ENCODE peak calls at places on chromosome 22, in eight cellular contexts. One of them, this sample, is unnamed.

GRCh38 chr22:23073506-23074229 is 3.3 kb downstream of the GNAZ start:
- DNase-seq in fibroblast of villous mesenchyme: no peak
- DNase-seq in GM12892: no peak
- DNase-seq in KG1: no peak
- DNase-seq in type B pancreatic cell: no peak
- DNase-seq in HEK293T: no peak
- DNase-seq in NCI-H345: no peak
- DNase-seq in CD4-positive, alpha-beta memory T cell: no peak
- DNase-seq in this sample: no peak

GRCh38 chr22:36244522-36245391 is 5.4 kb upstream of the APOL2 start:
- DNase-seq in fibroblast of villous mesenchyme: no peak
- DNase-seq in GM12892: no peak
- DNase-seq in KG1: no peak
- DNase-seq in type B pancreatic cell: no peak
- DNase-seq in HEK293T: no peak
- DNase-seq in NCI-H345: no peak
- DNase-seq in CD4-positive, alpha-beta memory T cell: no peak
- DNase-seq in this sample: no peak

GRCh38 chr22:25048659-25049657 is 96.4 kb downstream of the KIAA1671 start:
- DNase-seq in fibroblast of villous mesenchyme: peak
- DNase-seq in GM12892: peak
- DNase-seq in KG1: peak
- DNase-seq in type B pancreatic cell: no peak
- DNase-seq in HEK293T: peak
- DNase-seq in NCI-H345: peak
- DNase-seq in CD4-positive, alpha-beta memory T cell: peak
- DNase-seq in this sample: peak

GRCh38 chr22:43349636-43350035 is 6.5 kb upstream of the SCUBE1 start:
- DNase-seq in fibroblast of villous mesenchyme: no peak
- DNase-seq in GM12892: no peak
- DNase-seq in KG1: no peak
- DNase-seq in type B pancreatic cell: no peak
- DNase-seq in HEK293T: no peak
- DNase-seq in NCI-H345: no peak
- DNase-seq in CD4-positive, alpha-beta memory T cell: no peak
- DNase-seq in this sample: no peak

GRCh38 chr22:42078469-42079318 is 806 bp upstream of the SMDT1 start:
- DNase-seq in fibroblast of villous mesenchyme: peak
- DNase-seq in GM12892: peak
- DNase-seq in KG1: no peak
- DNase-seq in type B pancreatic cell: no peak
- DNase-seq in HEK293T: peak
- DNase-seq in NCI-H345: no peak
- DNase-seq in CD4-positive, alpha-beta memory T cell: no peak
- DNase-seq in this sample: no peak

GRCh38 chr22:33706100-33706499 is 214.2 kb downstream of the LARGE1 start:
- DNase-seq in fibroblast of villous mesenchyme: no peak
- DNase-seq in GM12892: no peak
- DNase-seq in KG1: no peak
- DNase-seq in type B pancreatic cell: no peak
- DNase-seq in HEK293T: no peak
- DNase-seq in NCI-H345: no peak
- DNase-seq in CD4-positive, alpha-beta memory T cell: no peak
- DNase-seq in this sample: no peak

GRCh38 chr22:41915035-41915782 is at the start of gene SHISA8:
- DNase-seq in fibroblast of villous mesenchyme: peak
- DNase-seq in GM12892: peak
- DNase-seq in KG1: no peak
- DNase-seq in type B pancreatic cell: no peak
- DNase-seq in HEK293T: peak
- DNase-seq in NCI-H345: no peak
- DNase-seq in CD4-positive, alpha-beta memory T cell: peak
- DNase-seq in this sample: no peak

GRCh38 chr22:23263651-23264555 is 83.6 kb downstream of the BCR start:
- DNase-seq in fibroblast of villous mesenchyme: no peak
- DNase-seq in GM12892: no peak
- DNase-seq in KG1: no peak
- DNase-seq in type B pancreatic cell: no peak
- DNase-seq in HEK293T: no peak
- DNase-seq in NCI-H345: no peak
- DNase-seq in CD4-positive, alpha-beta memory T cell: peak
- DNase-seq in this sample: no peak

GRCh38 chr22:44611880-44612496 is 90.0 kb upstream of the PRR5 start:
- DNase-seq in fibroblast of villous mesenchyme: no peak
- DNase-seq in GM12892: no peak
- DNase-seq in KG1: no peak
- DNase-seq in type B pancreatic cell: no peak
- DNase-seq in HEK293T: no peak
- DNase-seq in NCI-H345: no peak
- DNase-seq in CD4-positive, alpha-beta memory T cell: no peak
- DNase-seq in this sample: no peak

GRCh38 chr22:19039796-19040580 is 82.2 kb downstream of the DGCR2 start:
- DNase-seq in fibroblast of villous mesenchyme: no peak
- DNase-seq in GM12892: no peak
- DNase-seq in KG1: no peak
- DNase-seq in type B pancreatic cell: no peak
- DNase-seq in HEK293T: no peak
- DNase-seq in NCI-H345: no peak
- DNase-seq in CD4-positive, alpha-beta memory T cell: no peak
- DNase-seq in this sample: no peak

GRCh38 chr22:27628341-27628740 is 173.2 kb downstream of the MN1 start:
- DNase-seq in fibroblast of villous mesenchyme: no peak
- DNase-seq in GM12892: no peak
- DNase-seq in KG1: no peak
- DNase-seq in type B pancreatic cell: no peak
- DNase-seq in HEK293T: no peak
- DNase-seq in NCI-H345: no peak
- DNase-seq in CD4-positive, alpha-beta memory T cell: no peak
- DNase-seq in this sample: no peak

GRCh38 chr22:25095869-25096268 is 103.8 kb upstream of the CRYBB3 start:
- DNase-seq in fibroblast of villous mesenchyme: no peak
- DNase-seq in GM12892: no peak
- DNase-seq in KG1: no peak
- DNase-seq in type B pancreatic cell: no peak
- DNase-seq in HEK293T: no peak
- DNase-seq in NCI-H345: no peak
- DNase-seq in CD4-positive, alpha-beta memory T cell: no peak
- DNase-seq in this sample: no peak

GRCh38 chr22:25514436-25514835 is 50.0 kb upstream of the GRK3 start:
- DNase-seq in fibroblast of villous mesenchyme: no peak
- DNase-seq in GM12892: no peak
- DNase-seq in KG1: no peak
- DNase-seq in type B pancreatic cell: no peak
- DNase-seq in HEK293T: no peak
- DNase-seq in NCI-H345: no peak
- DNase-seq in CD4-positive, alpha-beta memory T cell: no peak
- DNase-seq in this sample: no peak

GRCh38 chr22:18035740-18036139 is 11.4 kb upstream of the MICAL3 start:
- DNase-seq in fibroblast of villous mesenchyme: no peak
- DNase-seq in GM12892: no peak
- DNase-seq in KG1: no peak
- DNase-seq in type B pancreatic cell: no peak
- DNase-seq in HEK293T: no peak
- DNase-seq in NCI-H345: no peak
- DNase-seq in CD4-positive, alpha-beta memory T cell: no peak
- DNase-seq in this sample: no peak

GRCh38 chr22:28774378-28774777 is 1.9 kb downstream of the CCDC117 start:
- DNase-seq in fibroblast of villous mesenchyme: no peak
- DNase-seq in GM12892: no peak
- DNase-seq in KG1: no peak
- DNase-seq in type B pancreatic cell: no peak
- DNase-seq in HEK293T: no peak
- DNase-seq in NCI-H345: no peak
- DNase-seq in CD4-positive, alpha-beta memory T cell: no peak
- DNase-seq in this sample: no peak

GRCh38 chr22:36184433-36185035 is 17.1 kb downstream of the APOL4 start:
- DNase-seq in fibroblast of villous mesenchyme: no peak
- DNase-seq in GM12892: no peak
- DNase-seq in KG1: no peak
- DNase-seq in type B pancreatic cell: no peak
- DNase-seq in HEK293T: no peak
- DNase-seq in NCI-H345: no peak
- DNase-seq in CD4-positive, alpha-beta memory T cell: no peak
- DNase-seq in this sample: no peak

GRCh38 chr22:25066861-25067435 is 114.4 kb downstream of the KIAA1671 start:
- DNase-seq in fibroblast of villous mesenchyme: no peak
- DNase-seq in GM12892: no peak
- DNase-seq in KG1: no peak
- DNase-seq in type B pancreatic cell: no peak
- DNase-seq in HEK293T: no peak
- DNase-seq in NCI-H345: no peak
- DNase-seq in CD4-positive, alpha-beta memory T cell: no peak
- DNase-seq in this sample: no peak

GRCh38 chr22:19260194-19260593 is 31.3 kb downstream of the CLTCL1 start:
- DNase-seq in fibroblast of villous mesenchyme: no peak
- DNase-seq in GM12892: no peak
- DNase-seq in KG1: no peak
- DNase-seq in type B pancreatic cell: no peak
- DNase-seq in HEK293T: no peak
- DNase-seq in NCI-H345: no peak
- DNase-seq in CD4-positive, alpha-beta memory T cell: no peak
- DNase-seq in this sample: no peak

GRCh38 chr22:35430897-35431322 is 31.0 kb downstream of the MCM5 start:
- DNase-seq in fibroblast of villous mesenchyme: peak
- DNase-seq in GM12892: peak
- DNase-seq in KG1: peak
- DNase-seq in type B pancreatic cell: peak
- DNase-seq in HEK293T: peak
- DNase-seq in NCI-H345: peak
- DNase-seq in CD4-positive, alpha-beta memory T cell: peak
- DNase-seq in this sample: peak

GRCh38 chr22:44924098-44924497 is 85.7 kb downstream of the PHF21B start:
- DNase-seq in fibroblast of villous mesenchyme: no peak
- DNase-seq in GM12892: no peak
- DNase-seq in KG1: no peak
- DNase-seq in type B pancreatic cell: no peak
- DNase-seq in HEK293T: no peak
- DNase-seq in NCI-H345: no peak
- DNase-seq in CD4-positive, alpha-beta memory T cell: no peak
- DNase-seq in this sample: no peak

GRCh38 chr22:39630721-39631120 is 60.2 kb downstream of the CACNA1I start:
- DNase-seq in fibroblast of villous mesenchyme: no peak
- DNase-seq in GM12892: no peak
- DNase-seq in KG1: no peak
- DNase-seq in type B pancreatic cell: no peak
- DNase-seq in HEK293T: no peak
- DNase-seq in NCI-H345: no peak
- DNase-seq in CD4-positive, alpha-beta memory T cell: no peak
- DNase-seq in this sample: no peak

GRCh38 chr22:38314992-38315800 is 2.0 kb downstream of the CSNK1E start:
- DNase-seq in fibroblast of villous mesenchyme: peak
- DNase-seq in GM12892: no peak
- DNase-seq in KG1: no peak
- DNase-seq in type B pancreatic cell: no peak
- DNase-seq in HEK293T: no peak
- DNase-seq in NCI-H345: no peak
- DNase-seq in CD4-positive, alpha-beta memory T cell: peak
- DNase-seq in this sample: no peak

GRCh38 chr22:50677493-50678217 is 5.0 kb downstream of the SHANK3 start:
- DNase-seq in fibroblast of villous mesenchyme: no peak
- DNase-seq in GM12892: no peak
- DNase-seq in KG1: no peak
- DNase-seq in type B pancreatic cell: peak
- DNase-seq in HEK293T: no peak
- DNase-seq in NCI-H345: no peak
- DNase-seq in CD4-positive, alpha-beta memory T cell: peak
- DNase-seq in this sample: no peak

GRCh38 chr22:47165998-47166397 is 403.5 kb downstream of the TBC1D22A start:
- DNase-seq in fibroblast of villous mesenchyme: no peak
- DNase-seq in GM12892: no peak
- DNase-seq in KG1: no peak
- DNase-seq in type B pancreatic cell: peak
- DNase-seq in HEK293T: no peak
- DNase-seq in NCI-H345: peak
- DNase-seq in CD4-positive, alpha-beta memory T cell: no peak
- DNase-seq in this sample: no peak